ENCODE peak calls at places on chromosome 18, in six cellular contexts. V is CD8-positive, alpha-beta T cell; J is gastrocnemius medialis; T is left lung; G is endodermal cell; M is body of pancreas. U is an unnamed sample. For H3K36me3 and H3K4me1, the result is how much of the 10 kb centered on the place peaks cover.

GRCh38 chr18:10401489-10401888 is 52.9 kb upstream of the APCDD1 start:
- DNase-seq in J (no peak), G (no peak), T (no peak), V (no peak), M (no peak), U (peak)

GRCh38 chr18:36786686-36787085 is 42.1 kb downstream of the TPGS2 start:
- DNase-seq in T (peak), J (peak), V (no peak), G (no peak), M (peak), U (peak)

GRCh38 chr18:26574958-26575864 is 26.9 kb upstream of the KCTD1 start:
- DNase-seq in G (peak), T (peak), J (peak), V (no peak), M (peak), U (peak)

GRCh38 chr18:48974304-48975220 is 23.8 kb upstream of the SMAD7 start:
- DNase-seq in T (no peak), J (peak), V (no peak), G (peak), M (no peak), U (no peak)

GRCh38 chr18:59783138-59783537 is 85.9 kb upstream of the CCBE1 start:
- DNase-seq in G (peak), J (no peak), M (no peak), T (no peak), V (no peak), U (no peak)

GRCh38 chr18:79924814-79925655 is 26.4 kb downstream of the SLC66A2 start:
- DNase-seq in M (peak), J (peak), T (peak), G (peak), V (no peak), U (peak)

GRCh38 chr18:58847383-58848071 is 17.1 kb upstream of the ZNF532 start:
- DNase-seq in T (peak), V (no peak), J (peak), G (peak), M (peak), U (no peak)

GRCh38 chr18:6781846-6782245 is 52.3 kb downstream of the ARHGAP28 start:
- DNase-seq in M (no peak), J (peak), V (no peak), G (no peak), T (no peak), U (peak)

GRCh38 chr18:49021433-49022129 is 70.8 kb upstream of the SMAD7 start:
- DNase-seq in J (no peak), T (peak), V (no peak), G (peak), M (peak), U (no peak)

GRCh38 chr18:48825101-48825745 is 125.5 kb downstream of the SMAD7 start:
- DNase-seq in M (no peak), G (peak), J (peak), V (no peak), T (peak), U (peak)

GRCh38 chr18:73563345-73563744 is 584.3 kb downstream of the FBXO15 start:
- DNase-seq in J (no peak), M (no peak), G (no peak), T (no peak), V (no peak), U (no peak)

GRCh38 chr18:67218556-67218955 is 298.0 kb downstream of the DSEL start:
- DNase-seq in J (no peak), M (no peak), T (no peak), G (no peak), V (no peak), U (no peak)

GRCh38 chr18:58856881-58857280 is 7.8 kb upstream of the ZNF532 start:
- DNase-seq in M (no peak), V (no peak), J (no peak), G (no peak), T (no peak), U (no peak)

GRCh38 chr18:6731197-6731596 is 1.7 kb downstream of the ARHGAP28 start:
- DNase-seq in J (peak), V (no peak), T (no peak), M (peak), G (no peak), U (no peak)

GRCh38 chr18:13292736-13293135 is 74.2 kb downstream of the LDLRAD4 start:
- DNase-seq in T (no peak), M (no peak), J (no peak), G (peak), V (no peak), U (no peak)

GRCh38 chr18:12021077-12021476 is 39.8 kb downstream of the IMPA2 start:
- DNase-seq in T (no peak), J (no peak), G (no peak), V (no peak), M (no peak), U (no peak)

GRCh38 chr18:63511285-63511684 is 30.9 kb upstream of the SERPINB12 start:
- DNase-seq in M (no peak), V (no peak), T (no peak), G (peak), J (no peak), U (no peak)
- TF ChIP-seq CTCF in M (peak), V (no peak), T (no peak), G (peak), J (no peak), U (peak)

DNA sequence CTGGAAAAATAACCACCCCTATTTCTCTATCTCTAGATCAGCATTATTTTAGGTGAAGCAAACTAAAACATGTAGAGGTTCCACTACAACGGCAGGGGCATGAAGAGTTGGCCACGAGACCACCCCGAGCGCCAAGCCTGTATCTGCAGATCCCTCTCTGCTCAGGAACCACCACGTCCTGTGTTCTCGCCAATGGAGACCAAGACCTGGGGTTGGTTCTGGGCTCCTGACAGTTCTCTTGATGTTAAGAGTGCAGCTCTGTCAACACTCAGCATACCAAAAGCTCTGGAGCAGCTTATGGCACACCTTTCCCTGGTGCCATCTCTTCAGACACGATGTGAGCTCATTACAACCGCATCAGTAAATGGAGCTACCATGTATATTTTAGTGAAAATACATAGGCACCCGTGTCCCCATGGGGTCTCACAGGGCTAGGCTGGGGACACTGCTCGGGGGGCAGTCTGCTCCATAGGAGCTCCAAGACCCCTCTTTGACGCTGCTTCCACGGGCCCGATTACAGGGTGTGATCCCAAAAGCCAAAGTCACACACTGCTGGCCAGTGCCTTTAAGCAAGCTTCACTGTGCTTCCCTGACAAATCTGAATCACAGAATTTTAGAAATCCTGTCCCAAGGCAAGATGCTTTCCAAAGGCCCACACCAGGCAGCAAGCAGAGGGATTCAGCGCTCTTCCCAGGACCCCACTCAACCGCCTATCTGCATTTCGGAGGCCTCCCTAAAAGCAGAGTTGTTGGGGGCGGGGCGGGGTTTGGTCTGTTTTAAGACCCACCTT is 72.2 kb downstream of the EMILIN2 start:
- DNase-seq in G (no peak), V (no peak), M (no peak), T (no peak), J (no peak), U (no peak)
- H3K36me3 ChIP-seq in G (half or more), V (under half), M (under half), T (under half), J (under half), U (under half)

GRCh38 chr18:45291616-45292612 is 323.4 kb upstream of the SLC14A2 start:
- DNase-seq in J (no peak), G (no peak), T (no peak), M (no peak), V (no peak), U (no peak)
- H3K4me1 ChIP-seq in J (under half), G (under half), T (under half), M (under half), V (under half), U (under half)

GRCh38 chr18:24810561-24810960 is 350.1 kb downstream of the HRH4 start:
- DNase-seq in T (no peak), V (no peak), M (no peak), J (no peak), G (no peak), U (no peak)

GRCh38 chr18:24814521-24814920 is 354.1 kb downstream of the HRH4 start:
- DNase-seq in T (no peak), J (no peak), M (no peak), G (no peak), V (no peak), U (no peak)

GRCh38 chr18:24809173-24809955 is 348.9 kb downstream of the HRH4 start:
- DNase-seq in V (no peak), G (no peak), T (no peak), M (no peak), J (no peak), U (no peak)

GRCh38 chr18:24817150-24818068 is 357.0 kb downstream of the HRH4 start:
- DNase-seq in V (no peak), M (no peak), J (no peak), T (no peak), G (peak), U (no peak)

GRCh38 chr18:24811963-24812681 is 351.7 kb downstream of the HRH4 start:
- DNase-seq in G (no peak), V (no peak), M (no peak), T (no peak), J (no peak), U (no peak)
- TF ChIP-seq CTCF in G (no peak), V (no peak), M (no peak), T (no peak), J (no peak), U (no peak)

DNA sequence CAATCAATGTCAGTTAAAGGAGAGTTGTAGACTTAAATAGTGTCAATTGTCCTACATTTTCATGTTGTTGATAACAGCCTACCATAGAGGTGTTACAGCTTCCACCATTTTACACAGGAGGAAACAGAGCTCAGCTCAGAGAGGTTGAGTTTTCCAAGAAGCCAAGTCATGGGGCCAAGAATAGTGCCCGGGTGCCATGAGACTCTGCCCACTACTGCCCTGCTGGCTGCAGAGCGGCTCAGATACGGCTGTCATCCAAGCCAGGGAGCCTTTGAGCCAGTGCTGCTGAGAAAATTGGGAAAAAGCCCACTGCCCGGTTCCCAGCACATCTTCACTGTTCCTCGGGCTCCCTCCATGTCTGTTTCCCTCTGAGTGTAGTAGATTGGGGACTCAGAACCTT is 22.0 kb downstream of the RAB12 start:
- DNase-seq in V (no peak), T (no peak), M (no peak), G (no peak), J (peak), U (no peak)
- H3K36me3 ChIP-seq in V (under half), T (under half), M (under half), G (half or more), J (under half), U (under half)

GRCh38 chr18:8771930-8772329 is 66.6 kb downstream of the MTCL1 start:
- DNase-seq in G (no peak), M (peak), J (peak), V (no peak), T (no peak), U (no peak)
- H3K4me1 ChIP-seq in G (under half), M (under half), J (under half), V (under half), T (under half), U (under half)